ENCODE peak calls at places on chromosomes 12 and 14, in six cellular contexts. Q is caudate nucleus, M is DMS153, J is retina, H is AG10803, Z is Peyer's patch. W is an unnamed sample.

GRCh38 chr14:92728781-92729364 is 19.6 kb downstream of the LGMN start:
- DNase-seq in Q (no peak), M (peak), J (no peak), H (no peak), Z (no peak), W (no peak)

GRCh38 chr12:82730832-82731497 is 44.3 kb downstream of the TMTC2 start:
- DNase-seq in Q (no peak), M (no peak), J (no peak), H (no peak), Z (no peak), W (no peak)

GRCh38 chr14:63276492-63277342 is 42.0 kb downstream of the GPHB5 start:
- DNase-seq in Q (no peak), M (peak), J (peak), H (peak), Z (no peak), W (peak)

GRCh38 chr12:114404451-114405198 is 1.3 kb downstream of the TBX5 start:
- DNase-seq in Q (no peak), M (no peak), J (peak), H (no peak), Z (no peak), W (no peak)

GRCh38 chr14:104094709-104095425 is 9.4 kb downstream of the ASPG start:
- DNase-seq in Q (peak), M (no peak), J (peak), H (peak), Z (peak), W (peak)

GRCh38 chr12:47189753-47190152 is 110.0 kb upstream of the AMIGO2 start:
- DNase-seq in Q (no peak), M (no peak), J (no peak), H (no peak), Z (no peak), W (no peak)

GRCh38 chr12:12655061-12655460 is 40.9 kb downstream of the GPR19 start:
- DNase-seq in Q (no peak), M (no peak), J (no peak), H (peak), Z (no peak), W (no peak)

GRCh38 chr12:132079190-132079589 is 64.9 kb downstream of the DDX51 start:
- DNase-seq in Q (no peak), M (no peak), J (no peak), H (peak), Z (no peak), W (no peak)

GRCh38 chr12:30599631-30600030 is 96.0 kb downstream of the IPO8 start:
- DNase-seq in Q (no peak), M (peak), J (no peak), H (no peak), Z (no peak), W (peak)

GRCh38 chr14:51396222-51396815 is 156.3 kb downstream of the TMX1 start:
- DNase-seq in Q (no peak), M (no peak), J (peak), H (peak), Z (no peak), W (no peak)

GRCh38 chr12:107484219-107484618 is 201.4 kb upstream of the PWP1 start:
- DNase-seq in Q (no peak), M (no peak), J (no peak), H (no peak), Z (no peak), W (peak)

GRCh38 chr12:130119241-130119861 is 42.9 kb upstream of the FZD10 start:
- DNase-seq in Q (no peak), M (no peak), J (no peak), H (no peak), Z (no peak), W (no peak)

GRCh38 chr12:52323416-52324067 is 2.3 kb upstream of the KRT83 start:
- DNase-seq in Q (no peak), M (no peak), J (no peak), H (no peak), Z (peak), W (no peak)

GRCh38 chr14:36880276-36880675 is 218.6 kb downstream of the PAX9 start:
- DNase-seq in Q (no peak), M (no peak), J (no peak), H (no peak), Z (no peak), W (no peak)

GRCh38 chr12:104751024-104751570 is 207.0 kb downstream of the SLC41A2 start:
- DNase-seq in Q (no peak), M (peak), J (no peak), H (no peak), Z (no peak), W (no peak)

GRCh38 chr12:55060470-55060869 is 40.7 kb downstream of the NEUROD4 start:
- DNase-seq in Q (no peak), M (no peak), J (no peak), H (no peak), Z (no peak), W (no peak)

GRCh38 chr12:68477256-68477655 is 133.4 kb upstream of the RAP1B start:
- DNase-seq in Q (no peak), M (no peak), J (no peak), H (peak), Z (no peak), W (no peak)

GRCh38 chr14:91060472-91061308 is at the start of gene RPS6KA5:
- DNase-seq in Q (peak), M (peak), J (peak), H (peak), Z (peak), W (peak)

GRCh38 chr14:78130356-78130755 is 39.8 kb upstream of the NRXN3 start:
- DNase-seq in Q (no peak), M (no peak), J (no peak), H (no peak), Z (no peak), W (no peak)

GRCh38 chr14:77979666-77980351 is 179.9 kb downstream of the ADCK1 start:
- DNase-seq in Q (no peak), M (no peak), J (peak), H (peak), Z (no peak), W (no peak)